ENCODE peak calls at places on chromosomes 5 and 9, in four cellular contexts. M is uterus, J is aorta, S is psoas muscle. N is an unnamed sample. For H3K4me1, the result is how much of the 10 kb centered on the place peaks cover.

GRCh38 chr9:124852829-124853531 is at the start of gene WDR38:
- DNase-seq in M (peak), J (peak), S (peak), N (peak)

GRCh38 chr9:30932226-30932625 is 1452.2 kb upstream of the ACO1 start:
- DNase-seq in M (no peak), J (no peak), S (no peak), N (no peak)

GRCh38 chr5:113378960-113379541 is 55.7 kb downstream of the TSSK1B start:
- DNase-seq in M (peak), J (peak), S (no peak), N (peak)

GRCh38 chr5:72096602-72097205 is 10.6 kb upstream of the MAP1B start:
- DNase-seq in M (no peak), J (no peak), S (no peak), N (no peak)

GRCh38 chr5:116771466-116772151 is 197.0 kb upstream of the SEMA6A start:
- DNase-seq in M (no peak), J (no peak), S (peak), N (no peak)

GRCh38 chr9:112754578-112754977 is 4.0 kb downstream of the SNX30 start:
- DNase-seq in M (no peak), J (no peak), S (no peak), N (no peak)

GRCh38 chr5:59184769-59185168 is 601.9 kb downstream of the RAB3C start:
- DNase-seq in M (no peak), J (no peak), S (no peak), N (no peak)

GRCh38 chr9:136890661-136891060 is 4.3 kb downstream of the TRAF2 start:
- DNase-seq in M (no peak), J (no peak), S (no peak), N (no peak)

GRCh38 chr5:39213437-39214207 is 5.7 kb downstream of the FYB1 start:
- DNase-seq in M (no peak), J (no peak), S (no peak), N (no peak)

GRCh38 chr9:35510745-35511428 is 21.0 kb downstream of the RUSC2 start:
- DNase-seq in M (peak), J (peak), S (peak), N (peak)

GRCh38 chr5:44511596-44511995 is 122.4 kb upstream of the FGF10 start:
- DNase-seq in M (no peak), J (no peak), S (no peak), N (no peak)

GRCh38 chr9:127517620-127518019 is 66.3 kb downstream of the LRSAM1 start:
- DNase-seq in M (no peak), J (no peak), S (no peak), N (no peak)

DNA sequence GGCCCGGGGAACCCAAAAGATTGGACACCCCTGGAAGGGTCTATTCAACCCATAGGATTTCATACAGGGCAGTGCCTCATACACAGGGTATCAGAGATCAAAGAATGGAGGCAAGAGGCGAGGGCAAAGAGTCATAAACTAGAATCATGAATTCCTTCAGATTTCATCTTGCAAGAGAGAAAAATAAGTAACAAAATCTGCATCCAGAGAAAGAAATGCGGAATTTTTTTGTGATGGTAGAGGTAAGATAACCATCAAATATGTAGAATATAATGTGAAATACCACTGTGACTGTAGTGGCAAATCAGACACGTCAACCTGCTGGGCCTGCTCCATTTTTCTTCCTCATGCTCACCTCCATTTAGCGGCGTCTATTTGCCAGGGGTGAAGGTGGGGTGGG is 143.6 kb downstream of the SNX18 start:
- DNase-seq in M (no peak), J (no peak), S (no peak), N (no peak)
- H3K4me1 ChIP-seq in M (under half), J (under half), S (under half), N (under half)

GRCh38 chr5:110321117-110321516 is 405.4 kb downstream of the TMEM232 start:
- DNase-seq in M (no peak), J (no peak), S (no peak), N (no peak)

GRCh38 chr5:110323832-110324231 is 402.6 kb downstream of the TMEM232 start:
- DNase-seq in M (no peak), J (no peak), S (no peak), N (no peak)

GRCh38 chr5:110323357-110323756 is 403.1 kb downstream of the TMEM232 start:
- DNase-seq in M (no peak), J (no peak), S (no peak), N (no peak)
- H3K4me1 ChIP-seq in M (under half), J (under half), S (under half), N (under half)

DNA sequence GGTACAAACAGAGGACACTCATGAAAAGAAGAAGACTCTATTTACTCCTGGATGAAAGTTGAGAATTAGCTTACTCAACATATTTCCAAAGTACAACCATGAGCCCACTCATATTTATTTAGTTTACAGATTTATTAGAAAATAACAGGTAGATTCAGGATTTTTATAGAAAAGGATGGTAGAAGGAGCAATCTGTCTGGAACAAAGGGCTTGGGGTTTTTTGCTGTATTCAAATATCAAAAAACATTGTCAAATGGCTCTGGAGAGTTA is 7.0 kb upstream of the ERAP2 start:
- DNase-seq in M (no peak), J (no peak), S (no peak), N (no peak)
- H3K4me1 ChIP-seq in M (under half), J (under half), S (under half), N (under half)

GRCh38 chr5:163509288-163510040 is 4.0 kb downstream of the MAT2B start:
- DNase-seq in M (no peak), J (no peak), S (no peak), N (peak)
- H3K4me1 ChIP-seq in M (under half), J (under half), S (half or more), N (under half)

DNA sequence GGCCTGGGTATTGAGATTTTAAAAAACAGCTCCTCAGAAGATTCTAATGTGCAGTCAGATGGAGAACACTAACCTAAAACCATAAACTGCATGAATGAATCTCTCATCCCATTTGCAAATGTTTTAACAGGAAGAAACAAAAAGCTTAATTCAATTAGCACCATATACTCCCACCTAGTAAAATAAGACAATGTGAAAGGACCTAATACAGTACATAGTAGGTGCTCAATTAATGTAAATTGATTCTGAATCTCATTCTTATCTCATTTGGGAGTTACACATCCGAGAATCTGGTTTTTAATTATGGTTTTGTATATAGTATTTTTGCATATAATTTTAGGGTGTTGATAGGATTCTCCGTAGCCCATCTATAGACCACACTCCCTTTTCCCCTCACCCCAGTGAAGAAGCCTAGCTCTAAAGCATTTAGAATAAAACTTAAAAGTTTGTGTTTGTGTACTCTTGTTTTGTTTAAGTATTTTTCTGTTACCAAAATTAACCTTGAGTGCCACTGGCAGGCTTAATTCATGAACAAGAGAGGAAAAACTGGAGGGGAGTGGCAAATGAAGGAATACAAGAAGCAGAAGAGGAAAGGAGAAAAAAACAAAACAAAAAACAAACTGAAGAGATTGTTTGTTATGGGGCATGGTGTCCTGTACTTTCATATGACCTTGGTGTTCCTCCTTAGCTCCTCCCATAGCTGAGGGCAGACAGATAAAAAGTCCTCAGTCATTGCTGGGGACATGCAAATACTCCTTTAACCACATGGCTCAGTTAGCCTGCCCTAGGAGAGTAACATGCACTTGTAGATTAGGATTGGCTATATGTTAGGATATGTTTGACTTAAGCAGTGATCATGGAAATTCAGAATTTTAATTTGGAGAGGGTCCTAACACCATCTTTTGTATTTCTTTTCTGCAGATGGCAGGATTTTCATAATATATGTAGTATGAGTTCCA is 1.2 kb downstream of the RNF14 start:
- DNase-seq in M (no peak), J (no peak), S (no peak), N (no peak)
- H3K4me1 ChIP-seq in M (under half), J (under half), S (under half), N (under half)

DNA sequence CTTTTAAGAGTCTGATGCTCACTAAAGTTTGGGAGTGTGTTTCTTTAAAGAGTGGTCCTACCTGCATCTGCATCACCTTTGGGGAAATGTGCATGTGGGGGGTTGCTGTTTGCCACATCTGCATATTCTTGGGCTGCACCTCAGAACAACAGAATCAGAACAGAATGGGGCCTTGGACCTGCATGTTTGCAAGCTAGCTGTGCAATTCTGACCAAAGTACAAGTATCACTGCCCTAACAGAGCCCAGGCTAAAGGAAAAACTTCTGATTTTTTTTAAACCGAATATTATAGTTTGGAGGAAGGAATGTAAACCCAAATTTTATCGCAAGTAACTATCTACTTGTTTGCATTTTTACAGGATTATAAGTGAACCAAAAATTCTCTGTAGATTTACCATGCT is 34.2 kb upstream of the PRLR start:
- DNase-seq in M (no peak), J (no peak), S (no peak), N (no peak)
- H3K4me1 ChIP-seq in M (under half), J (under half), S (under half), N (under half)

DNA sequence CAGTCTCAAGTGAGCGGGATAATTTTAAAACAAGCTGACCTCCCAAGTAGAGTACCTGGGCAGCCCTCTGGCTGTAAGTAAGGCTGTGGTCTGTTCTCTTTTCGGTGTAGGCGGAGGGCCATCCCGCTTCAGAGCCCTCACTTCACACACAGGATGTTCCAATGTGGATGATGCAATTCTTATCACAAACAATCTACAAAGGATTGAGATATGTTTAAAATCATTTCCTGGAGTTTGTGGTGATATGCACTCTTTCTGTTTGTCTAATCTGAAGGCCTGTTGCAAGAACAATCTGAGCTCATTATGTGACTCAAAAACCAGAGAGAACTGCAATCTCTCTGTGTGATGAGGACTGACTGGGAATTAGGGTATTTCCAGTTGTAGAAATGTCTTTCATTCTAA is 42.5 kb downstream of the ITGA2 start:
- DNase-seq in M (no peak), J (no peak), S (no peak), N (no peak)
- H3K4me1 ChIP-seq in M (under half), J (under half), S (under half), N (under half)

GRCh38 chr5:32563614-32564013 is 21.7 kb upstream of the SUB1 start:
- DNase-seq in M (no peak), J (no peak), S (no peak), N (no peak)

GRCh38 chr5:32565143-32565542 is 20.2 kb upstream of the SUB1 start:
- DNase-seq in M (no peak), J (no peak), S (no peak), N (no peak)

GRCh38 chr5:32559411-32559810 is 25.9 kb upstream of the SUB1 start:
- DNase-seq in M (no peak), J (no peak), S (no peak), N (no peak)

GRCh38 chr5:32562056-32562455 is 23.3 kb upstream of the SUB1 start:
- DNase-seq in M (no peak), J (no peak), S (no peak), N (no peak)

GRCh38 chr5:32562841-32563240 is 22.5 kb upstream of the SUB1 start:
- DNase-seq in M (no peak), J (no peak), S (no peak), N (no peak)
- H3K4me1 ChIP-seq in M (under half), J (under half), S (under half), N (under half)

DNA sequence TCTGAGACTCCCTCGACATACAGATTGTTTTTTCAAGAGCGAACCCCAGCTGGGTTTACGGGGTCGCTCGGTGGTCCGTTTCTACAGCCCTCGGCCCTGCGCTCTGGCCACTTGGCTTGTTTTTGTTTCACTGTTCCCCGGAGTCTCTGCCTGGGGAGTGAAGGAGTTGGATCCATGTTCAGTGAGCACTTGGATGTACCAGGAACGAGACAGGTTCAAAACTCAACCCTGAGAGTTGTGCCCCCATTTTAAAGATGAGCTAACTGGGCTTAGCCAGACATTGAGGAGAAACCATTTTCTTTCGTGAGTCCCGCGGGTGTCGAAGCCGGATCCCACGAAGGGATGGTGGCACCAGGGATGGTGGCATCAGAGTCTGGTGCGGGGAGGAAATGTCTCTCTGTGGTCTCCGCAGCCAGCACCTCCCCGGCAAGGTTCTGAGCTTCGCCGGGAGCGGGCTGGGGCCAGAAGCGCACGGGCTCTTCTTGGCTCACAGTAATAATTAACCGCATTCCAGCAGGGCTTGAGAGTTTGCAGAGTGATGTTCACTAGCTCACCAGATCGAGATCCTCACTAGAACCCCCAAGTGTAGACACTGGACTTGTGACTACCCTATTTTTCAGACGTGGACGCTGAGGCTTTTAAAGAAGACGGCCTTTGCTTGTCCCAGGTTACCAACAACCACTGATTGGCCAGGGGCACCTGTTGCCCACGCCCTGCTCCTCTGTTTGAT is 1.0 kb downstream of the MSX2 start:
- DNase-seq in M (no peak), J (no peak), S (no peak), N (no peak)
- H3K4me1 ChIP-seq in M (under half), J (under half), S (under half), N (under half)

N was measured in lung.